ENCODE peak calls at places on chromosomes 11 and 22, in nine cellular contexts. E is neural crest cell; X is GM23248; P is hepatocyte; H is Kasumi-1; L is pons; T is NCI-H1092; R is activated CD8-positive, alpha-beta memory T cell treated with anti-CD3 and anti-CD28 coated beads for 4 hours; S is NCI-H2081. Q is an unnamed sample.

GRCh38 chr11:126375726-126376125 is 20.2 kb downstream of the ST3GAL4 start:
- DNase-seq in T (no peak), L (no peak), R (no peak), P (no peak), H (no peak), S (no peak), E (no peak), X (no peak), Q (peak; percentile 21)

GRCh38 chr11:8384199-8384821 is 120.6 kb upstream of the LMO1 start:
- DNase-seq in X (peak; percentile 57), T (no peak), P (peak; percentile 57), H (peak; percentile 46), E (no peak), R (no peak), S (no peak), L (no peak), Q (peak; percentile 93)

GRCh38 chr22:40021401-40022000 is 26.7 kb downstream of the FAM83F start:
- DNase-seq in P (no peak), T (peak; percentile 93), X (no peak), R (no peak), S (no peak), L (no peak), H (no peak), E (no peak), Q (no peak)

GRCh38 chr22:17234144-17234623 is 14.9 kb upstream of the ADA2 start:
- DNase-seq in H (no peak), L (no peak), T (no peak), R (no peak), P (no peak), X (peak; percentile 25), S (no peak), E (peak; percentile 22), Q (no peak)

GRCh38 chr11:8777907-8778767 is 95.5 kb downstream of the RPL27A start:
- DNase-seq in L (no peak), X (peak; percentile 68), R (no peak), H (no peak), P (peak; percentile 53), E (no peak), S (peak; percentile 43), T (no peak), Q (peak; percentile 58)

GRCh38 chr22:37427711-37428635 is 694 bp upstream of the ELFN2 start:
- DNase-seq in T (no peak), P (no peak), R (no peak), E (no peak), X (peak; percentile 23), H (no peak), L (no peak), S (no peak), Q (no peak)

GRCh38 chr22:50219800-50220602 is 19.2 kb downstream of the SELENOO start:
- DNase-seq in R (no peak), T (no peak), P (no peak), H (no peak), X (no peak), S (no peak), L (no peak), E (no peak), Q (no peak)

GRCh38 chr11:57597461-57597892 is at the start of gene SERPING1:
- DNase-seq in R (no peak), P (peak; percentile 36), S (no peak), X (peak; percentile 53), H (no peak), L (no peak), E (peak; percentile 14), T (no peak), Q (peak; percentile 21)

GRCh38 chr11:16936643-16937042 is 77.6 kb downstream of the PLEKHA7 start:
- DNase-seq in P (peak; percentile 35), T (no peak), H (no peak), X (no peak), S (no peak), L (no peak), E (no peak), R (no peak), Q (no peak)

GRCh38 chr11:111469200-111469599 is 43.0 kb downstream of the BTG4 start:
- DNase-seq in L (no peak), E (no peak), R (no peak), P (no peak), S (no peak), T (no peak), X (peak; percentile 14), H (peak; percentile 11), Q (no peak)

GRCh38 chr11:120432056-120433018 is 79.2 kb upstream of the GRIK4 start:
- DNase-seq in T (no peak), E (no peak), L (no peak), H (peak; percentile 37), S (no peak), X (peak; percentile 97), P (peak; percentile 73), R (no peak), Q (peak; percentile 100)